ENCODE peak calls at places on chromosomes 5 and 9, in four cellular contexts. M is WTC11, V is K562, R is GM12878. Q is an unnamed sample.

GRCh38 chr5:72767289-72768010 is 49.0 kb upstream of the TNPO1 start:
- DNase-seq in M (peak), V (no peak), R (no peak), Q (peak)

GRCh38 chr9:16133032-16133431 is 580.2 kb downstream of the CCDC171 start:
- DNase-seq in M (no peak), V (no peak), R (no peak), Q (no peak)

GRCh38 chr5:181087309-181087708 is 43.7 kb downstream of the OR2V1 start:
- DNase-seq in M (no peak), V (no peak), R (no peak), Q (no peak)

GRCh38 chr9:93589688-93590087 is 13.3 kb downstream of the PHF2 start:
- DNase-seq in M (no peak), V (no peak), R (no peak), Q (no peak)

GRCh38 chr5:110644357-110644756 is 82.1 kb downstream of the TMEM232 start:
- DNase-seq in M (no peak), V (no peak), R (no peak), Q (no peak)

GRCh38 chr9:133917407-133917806 is 74.7 kb downstream of the VAV2 start:
- DNase-seq in M (no peak), V (no peak), R (no peak), Q (no peak)

GRCh38 chr5:110899566-110900412 is 161.0 kb downstream of the SLC25A46 start:
- DNase-seq in M (no peak), V (no peak), R (no peak), Q (no peak)

GRCh38 chr5:1779021-1779680 is 20.5 kb downstream of the MRPL36 start:
- DNase-seq in M (peak), V (no peak), R (no peak), Q (no peak)

GRCh38 chr9:129725841-129726251 is 27.0 kb downstream of the PTGES start:
- DNase-seq in M (no peak), V (no peak), R (no peak), Q (peak)

GRCh38 chr5:98846526-98846925 is 73.1 kb downstream of the RGMB start:
- DNase-seq in M (no peak), V (no peak), R (no peak), Q (no peak)

GRCh38 chr5:102807878-102808502 is 52.9 kb downstream of the PAM start:
- DNase-seq in M (no peak), V (no peak), R (no peak), Q (peak)

GRCh38 chr9:131366745-131367401 is 27.0 kb upstream of the PRRC2B start:
- DNase-seq in M (peak), V (peak), R (no peak), Q (peak)

GRCh38 chr5:33311893-33312292 is 128.9 kb upstream of the TARS1 start:
- DNase-seq in M (no peak), V (no peak), R (no peak), Q (no peak)

GRCh38 chr9:99105152-99106043 is 485 bp downstream of the TGFBR1 start:
- DNase-seq in M (peak), V (peak), R (no peak), Q (peak)

DNA sequence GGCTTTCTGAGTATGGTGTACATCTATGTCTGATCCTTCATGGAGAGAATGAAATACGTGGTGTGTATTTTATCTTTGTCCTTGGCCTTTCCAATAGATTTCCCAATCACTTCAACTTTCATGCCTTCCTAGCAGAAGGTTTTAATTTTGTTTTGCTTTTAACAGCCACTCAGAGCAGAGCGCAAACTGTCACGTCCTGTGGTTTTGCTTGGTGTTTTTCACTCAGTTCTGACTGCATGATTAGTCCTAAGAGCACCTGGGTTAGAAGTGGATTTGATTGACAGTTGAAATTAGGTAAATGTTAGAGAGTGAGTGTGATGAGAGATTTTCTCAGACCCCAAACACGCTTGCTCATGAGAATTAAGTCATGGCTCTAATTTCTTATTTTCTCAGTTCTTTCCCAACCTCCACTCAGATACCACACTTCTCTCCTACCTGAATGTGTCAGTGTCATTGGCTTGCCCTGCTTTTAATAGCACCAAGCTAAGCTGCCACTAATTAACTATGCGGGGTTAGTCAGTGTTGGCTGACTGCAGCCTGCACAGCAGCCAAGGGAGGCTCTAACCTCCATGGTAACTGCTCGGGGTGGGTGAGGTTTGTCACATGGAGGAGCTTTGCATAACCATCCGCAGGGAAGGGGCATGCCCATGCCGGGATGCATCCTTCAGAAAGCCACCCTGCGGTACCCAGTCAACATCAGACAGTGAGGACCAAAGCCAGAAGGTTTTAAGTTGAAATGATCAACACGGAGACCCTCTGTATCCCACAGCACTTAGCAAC is 173.4 kb downstream of the NR3C1 start:
- DNase-seq in M (no peak), V (no peak), R (peak), Q (no peak)
- TF ChIP-seq USF1 in M (no peak), V (no peak), R (no peak), Q (no peak)

DNA sequence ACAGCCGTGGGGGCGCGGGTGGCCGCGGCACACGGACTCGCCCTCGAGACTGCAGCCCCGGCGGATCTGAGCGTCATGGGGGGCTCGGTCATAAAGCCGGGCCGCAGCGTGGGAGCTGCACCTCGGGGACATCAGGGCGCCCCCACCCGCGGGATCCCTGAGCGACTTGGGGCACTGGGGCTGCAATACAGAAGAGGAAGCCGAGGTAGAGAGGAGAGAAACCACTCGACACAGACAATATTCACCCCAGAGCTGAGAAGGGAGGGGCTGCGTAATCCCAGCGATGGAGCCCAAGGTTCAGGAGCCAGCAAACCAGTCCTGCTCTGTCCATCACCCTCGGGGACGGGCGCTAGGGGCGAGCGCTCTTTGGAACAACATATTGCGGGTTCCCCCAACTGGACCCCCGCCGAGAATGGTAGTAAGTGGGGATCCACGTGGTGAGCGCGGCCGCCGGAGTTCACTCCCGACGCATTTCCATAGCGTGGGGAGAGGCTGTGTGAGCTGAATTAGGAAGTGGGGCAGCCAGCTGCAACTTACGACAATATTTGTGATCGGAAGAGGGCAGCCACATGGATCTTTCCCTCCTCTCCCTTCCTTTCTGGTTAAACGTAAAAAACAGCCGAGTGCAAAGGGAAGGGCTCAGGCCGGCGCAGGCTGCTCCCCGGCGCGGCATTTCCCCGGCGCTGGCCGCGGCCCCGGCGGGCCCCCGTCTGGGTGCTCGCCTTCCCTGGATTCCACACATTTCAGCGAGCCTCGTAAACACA is 9.9 kb downstream of the PTCH1 start:
- DNase-seq in M (peak), V (peak), R (no peak), Q (peak)
- TF ChIP-seq USF1 in M (no peak), V (no peak), R (no peak), Q (no peak)

GRCh38 chr5:60178101-60178500 is 284.6 kb upstream of the PDE4D start:
- DNase-seq in M (no peak), V (no peak), R (no peak), Q (no peak)
- TF ChIP-seq USF1 in M (no peak), V (no peak), R (no peak), Q (no peak)

DNA sequence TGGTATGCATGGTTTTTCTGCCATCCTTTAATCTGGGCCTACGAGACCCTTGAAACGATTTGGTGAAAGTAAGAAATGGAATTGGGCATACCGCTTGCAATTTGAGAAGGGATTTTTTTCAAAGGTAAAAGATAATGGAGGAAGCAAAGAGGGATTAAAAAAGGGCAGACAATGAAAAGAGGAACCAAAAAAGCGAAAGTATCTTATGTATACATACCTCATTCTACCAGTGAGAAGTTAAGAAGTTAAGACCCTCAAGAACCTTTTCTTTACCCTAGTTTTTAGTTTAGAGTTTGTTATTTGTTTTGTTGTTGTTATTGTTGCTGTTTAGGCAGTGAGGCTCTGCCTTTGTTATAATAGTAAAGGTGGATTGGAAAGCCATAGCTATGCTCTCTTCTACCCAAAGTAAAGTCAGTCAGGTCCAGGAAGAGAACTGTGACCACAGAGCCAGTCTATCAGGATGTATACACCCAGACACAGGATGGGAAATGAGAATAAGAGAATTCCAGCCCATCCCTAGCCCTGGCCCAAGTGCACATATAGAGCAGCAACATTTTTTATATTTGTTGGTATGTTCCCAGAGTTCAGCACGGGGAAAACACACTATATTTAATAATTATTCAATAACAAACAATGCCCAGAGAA is 166.6 kb downstream of the RFX3 start:
- DNase-seq in M (no peak), V (no peak), R (no peak), Q (no peak)
- TF ChIP-seq USF1 in M (no peak), V (no peak), R (no peak), Q (no peak)

DNA sequence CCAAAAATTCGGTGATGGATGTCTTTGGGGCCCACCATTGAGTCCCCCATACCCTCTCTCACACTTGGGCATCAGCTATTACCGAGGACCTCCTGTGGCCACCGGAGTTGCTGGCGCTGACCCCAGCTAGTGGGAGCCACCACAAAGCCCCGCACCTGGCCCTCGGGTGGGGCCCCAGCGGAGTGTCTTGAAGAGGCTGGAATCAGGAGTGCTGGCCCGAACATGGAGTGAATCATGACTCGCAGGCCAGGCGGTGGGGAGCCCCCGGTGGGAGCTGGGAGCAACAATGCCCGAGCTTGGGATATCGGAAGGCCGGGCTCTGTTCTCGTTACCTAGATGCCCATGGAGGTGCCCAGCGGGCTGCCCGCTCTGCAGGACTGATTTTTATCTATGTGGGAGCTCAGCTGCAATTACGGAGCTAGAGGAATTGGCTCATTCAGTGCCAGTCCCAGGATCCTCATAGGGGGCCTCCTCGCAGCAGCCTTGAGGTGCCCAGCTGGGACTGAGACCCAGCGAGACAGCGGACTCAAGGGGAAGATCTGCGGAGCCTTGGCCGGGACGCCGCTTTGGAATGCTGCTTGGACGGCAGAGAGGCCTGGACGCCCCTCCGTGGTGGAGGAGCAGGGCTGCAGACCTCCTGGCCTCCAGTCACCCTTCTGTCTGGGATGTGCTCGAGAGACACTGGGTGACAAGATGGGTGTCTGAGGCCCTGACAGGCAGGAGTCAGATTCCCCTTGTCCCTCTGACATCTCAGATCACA is 70.8 kb downstream of the PSMB7 start:
- DNase-seq in M (no peak), V (no peak), R (no peak), Q (no peak)
- TF ChIP-seq USF1 in M (no peak), V (no peak), R (no peak), Q (no peak)

GRCh38 chr9:92175441-92175840 is 60.2 kb upstream of the SPTLC1 start:
- DNase-seq in M (no peak), V (no peak), R (no peak), Q (no peak)

GRCh38 chr9:92171822-92172221 is 56.6 kb upstream of the SPTLC1 start:
- DNase-seq in M (no peak), V (no peak), R (no peak), Q (no peak)

GRCh38 chr9:92173318-92173717 is 58.1 kb upstream of the SPTLC1 start:
- DNase-seq in M (no peak), V (no peak), R (peak), Q (no peak)

GRCh38 chr9:92171281-92171680 is 56.1 kb upstream of the SPTLC1 start:
- DNase-seq in M (no peak), V (no peak), R (no peak), Q (no peak)

GRCh38 chr9:92170848-92171247 is 55.6 kb upstream of the SPTLC1 start:
- DNase-seq in M (no peak), V (peak), R (no peak), Q (no peak)
- TF ChIP-seq USF1 in M (no peak), V (no peak), R (no peak), Q (no peak)

DNA sequence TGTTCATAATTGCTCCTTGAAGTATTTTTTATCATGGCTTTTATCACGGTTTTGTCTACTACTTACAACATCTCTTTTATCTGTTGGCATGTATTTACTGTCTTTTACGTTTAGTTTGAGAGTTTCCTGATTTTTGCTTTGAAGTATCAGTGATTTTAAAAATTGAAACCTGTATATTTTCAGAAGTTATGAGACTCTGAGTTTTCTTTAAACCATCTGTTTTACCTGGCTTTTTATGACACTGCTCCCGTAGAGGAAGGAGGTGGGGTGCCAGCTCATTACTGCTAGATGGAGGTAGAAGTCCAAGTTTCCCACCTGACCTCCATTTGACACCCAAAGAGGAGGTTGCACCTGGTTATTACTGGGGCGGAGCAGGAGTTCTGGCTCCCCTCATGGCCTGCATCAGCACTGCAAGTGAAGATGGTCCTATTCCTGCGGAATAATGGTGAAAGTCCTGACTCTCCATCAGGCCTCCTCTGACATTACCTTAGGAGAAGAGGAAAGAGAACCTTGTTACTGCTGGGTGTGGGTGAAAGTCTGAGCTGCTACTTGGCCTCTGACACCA is 10.0 kb upstream of the ZNF131 start:
- DNase-seq in M (peak), V (peak), R (no peak), Q (peak)
- TF ChIP-seq USF1 in M (no peak), V (no peak), R (no peak), Q (no peak)

GRCh38 chr5:155150012-155150411 is 136.5 kb downstream of the KIF4B start:
- DNase-seq in M (no peak), V (no peak), R (no peak), Q (no peak)

GRCh38 chr5:155140646-155141045 is 127.1 kb downstream of the KIF4B start:
- DNase-seq in M (no peak), V (no peak), R (no peak), Q (no peak)

GRCh38 chr5:155148694-155149093 is 135.1 kb downstream of the KIF4B start:
- DNase-seq in M (no peak), V (no peak), R (no peak), Q (no peak)

GRCh38 chr5:155147222-155147621 is 133.7 kb downstream of the KIF4B start:
- DNase-seq in M (no peak), V (peak), R (no peak), Q (peak)

GRCh38 chr5:155144956-155145355 is 131.4 kb downstream of the KIF4B start:
- DNase-seq in M (no peak), V (no peak), R (no peak), Q (no peak)
- TF ChIP-seq USF1 in M (no peak), V (no peak), R (no peak), Q (no peak)

DNA sequence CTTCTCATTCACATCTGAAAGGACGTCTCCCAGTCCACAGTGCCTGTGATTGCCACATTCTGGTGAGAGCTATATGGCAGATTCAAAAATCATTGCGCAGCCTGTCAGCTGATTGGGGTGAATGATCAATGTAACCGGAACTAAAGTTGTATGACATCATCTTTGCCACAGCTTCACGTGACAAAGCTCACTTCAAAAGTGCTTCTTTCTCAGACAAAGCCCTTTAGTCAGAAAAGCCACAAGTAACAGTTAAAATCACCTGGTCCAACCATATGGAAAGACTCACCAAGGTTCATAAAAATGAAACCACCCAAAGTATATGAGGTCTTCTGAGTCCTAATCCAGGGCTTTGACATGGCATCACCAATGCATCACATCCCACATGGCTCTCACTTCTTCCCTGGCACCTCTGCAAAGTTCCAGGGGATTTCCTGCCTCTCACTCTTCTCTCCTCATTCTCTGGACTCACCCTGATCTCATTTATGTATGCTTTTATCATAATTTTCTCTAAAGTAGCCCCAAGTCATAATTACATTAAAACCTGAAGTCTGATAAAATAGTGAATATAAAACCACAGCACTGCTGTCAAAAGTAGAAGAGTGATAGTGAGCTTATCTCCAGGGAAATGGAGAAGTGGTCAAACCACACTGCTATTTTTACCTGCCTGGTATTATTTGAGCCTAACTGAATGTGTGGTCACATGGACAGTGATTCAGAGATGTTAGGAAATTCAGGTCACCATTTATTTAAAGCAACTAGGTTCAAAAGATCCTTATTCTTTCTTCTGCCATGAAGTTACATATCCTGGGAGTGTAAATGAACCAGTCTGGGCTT is 193.1 kb upstream of the PTGER4 start:
- DNase-seq in M (no peak), V (no peak), R (peak), Q (no peak)
- TF ChIP-seq USF1 in M (no peak), V (no peak), R (peak), Q (no peak)